ENCODE peak calls at places on chromosome 6, in five cellular contexts. O is mesenchymal stem cell, G is BJ, N is heart right ventricle, S is A549. L is an unnamed sample.

GRCh38 chr6:98946266-98946817 is 1.4 kb downstream of the FBXL4 start:
- DNase-seq in N (no peak), S (no peak), G (no peak), O (peak; percentile 26), L (no peak)

GRCh38 chr6:12506211-12506610 is 210.4 kb upstream of the PHACTR1 start:
- DNase-seq in O (no peak), N (no peak), S (no peak), G (no peak), L (no peak)

GRCh38 chr6:132005177-132005576 is 54.0 kb upstream of the CCN2 start:
- DNase-seq in O (no peak), S (no peak), G (no peak), N (no peak), L (no peak)

GRCh38 chr6:11251553-11252358 is 19.3 kb upstream of the NEDD9 start:
- DNase-seq in S (no peak), G (no peak), O (peak; percentile 68), N (peak; percentile 36), L (peak; percentile 80)

GRCh38 chr6:147448212-147448611 is 60.3 kb upstream of the SAMD5 start:
- DNase-seq in S (no peak), G (no peak), N (no peak), O (no peak), L (no peak)

GRCh38 chr6:3798211-3798909 is 46.8 kb upstream of the PXDC1 start:
- DNase-seq in N (no peak), S (no peak), O (no peak), G (no peak), L (no peak)

GRCh38 chr6:41970436-41970846 is 28.8 kb upstream of the CCND3 start:
- DNase-seq in G (no peak), S (peak; percentile 65), O (peak; percentile 64), N (no peak), L (peak; percentile 11)

GRCh38 chr6:3320238-3320637 is 61.5 kb downstream of the PSMG4 start:
- DNase-seq in S (no peak), O (no peak), N (no peak), G (no peak), L (no peak)

GRCh38 chr6:89281779-89282246 is 33.3 kb downstream of the GABRR2 start:
- DNase-seq in S (peak; percentile 57), O (peak; percentile 22), N (no peak), G (no peak), L (no peak)

GRCh38 chr6:166688901-166689300 is 61.9 kb upstream of the RPS6KA2 start:
- DNase-seq in S (no peak), N (no peak), O (no peak), G (no peak), L (no peak)

GRCh38 chr6:41164551-41164950 is 1.6 kb upstream of the TREM2 start:
- DNase-seq in N (no peak), O (no peak), S (no peak), G (no peak), L (no peak)

GRCh38 chr6:7475081-7475480 is 66.4 kb upstream of the DSP start:
- DNase-seq in G (no peak), N (no peak), O (no peak), S (no peak), L (no peak)

GRCh38 chr6:43076093-43076927 is at the start of gene PTK7:
- DNase-seq in O (peak; percentile 65), S (peak; percentile 28), G (no peak), N (no peak), L (no peak)

GRCh38 chr6:159540152-159540551 is 152.9 kb downstream of the SOD2 start:
- DNase-seq in N (no peak), S (peak; percentile 14), G (no peak), O (no peak), L (no peak)

GRCh38 chr6:118746100-118746874 is 94.9 kb upstream of the CEP85L start:
- DNase-seq in G (no peak), S (no peak), N (no peak), O (no peak), L (peak; percentile 32)

GRCh38 chr6:111800821-111801220 is 72.4 kb downstream of the FYN start:
- DNase-seq in S (no peak), G (no peak), O (no peak), N (no peak), L (no peak)

GRCh38 chr6:127464161-127464880 is 5.1 kb upstream of the KIAA0408 start:
- DNase-seq in N (no peak), G (peak; percentile 42), O (peak; percentile 29), S (no peak), L (peak; percentile 66)

GRCh38 chr6:26349964-26350857 is 14.8 kb upstream of the BTN3A2 start:
- DNase-seq in O (no peak), N (no peak), G (no peak), S (no peak), L (no peak)

GRCh38 chr6:96246563-96246962 is 230.8 kb downstream of the FUT9 start:
- DNase-seq in G (no peak), N (no peak), S (no peak), O (no peak), L (no peak)

GRCh38 chr6:168035661-168036616 is 38.5 kb downstream of the KIF25 start:
- DNase-seq in S (peak; percentile 21), N (no peak), G (no peak), O (peak; percentile 88), L (no peak)

GRCh38 chr6:17032595-17033591 is 69.0 kb upstream of the STMND1 start:
- DNase-seq in O (peak; percentile 94), N (no peak), G (peak; percentile 85), S (peak; percentile 40), L (peak; percentile 77)

GRCh38 chr6:131761061-131761761 is 46.6 kb upstream of the ENPP1 start:
- DNase-seq in G (no peak), S (no peak), O (no peak), N (no peak), L (peak; percentile 54)

GRCh38 chr6:10237284-10238043 is 177.4 kb downstream of the TFAP2A start:
- DNase-seq in S (peak; percentile 78), G (peak; percentile 44), O (no peak), N (no peak), L (no peak)

GRCh38 chr6:110509617-110510231 is 33.3 kb upstream of the SLC22A16 start:
- DNase-seq in S (peak; percentile 66), G (no peak), O (peak; percentile 56), N (no peak), L (peak; percentile 67)

GRCh38 chr6:168877821-168878282 is 375.8 kb downstream of the THBS2 start:
- DNase-seq in G (no peak), O (no peak), S (peak; percentile 13), N (no peak), L (no peak)

GRCh38 chr6:13526718-13527668 is 39.6 kb upstream of the GFOD1 start:
- DNase-seq in O (no peak), S (no peak), N (peak; percentile 31), G (no peak), L (no peak)

GRCh38 chr6:80382796-80383195 is 276.3 kb downstream of the BCKDHB start:
- DNase-seq in O (peak; percentile 26), N (no peak), S (no peak), G (no peak), L (peak; percentile 67)

GRCh38 chr6:1612902-1613301 is 3.2 kb downstream of the FOXC1 start:
- DNase-seq in G (no peak), S (no peak), N (no peak), O (no peak), L (no peak)

GRCh38 chr6:1613631-1614447 is 4.1 kb downstream of the FOXC1 start:
- DNase-seq in G (no peak), N (peak; percentile 47), S (no peak), O (no peak), L (no peak)

GRCh38 chr6:1614767-1615650 is 5.3 kb downstream of the FOXC1 start:
- DNase-seq in N (peak; percentile 26), O (no peak), G (no peak), S (no peak), L (no peak)

GRCh38 chr6:1615651-1616420 is 6.1 kb downstream of the FOXC1 start:
- DNase-seq in S (no peak), G (no peak), O (no peak), N (no peak), L (no peak)

DNA sequence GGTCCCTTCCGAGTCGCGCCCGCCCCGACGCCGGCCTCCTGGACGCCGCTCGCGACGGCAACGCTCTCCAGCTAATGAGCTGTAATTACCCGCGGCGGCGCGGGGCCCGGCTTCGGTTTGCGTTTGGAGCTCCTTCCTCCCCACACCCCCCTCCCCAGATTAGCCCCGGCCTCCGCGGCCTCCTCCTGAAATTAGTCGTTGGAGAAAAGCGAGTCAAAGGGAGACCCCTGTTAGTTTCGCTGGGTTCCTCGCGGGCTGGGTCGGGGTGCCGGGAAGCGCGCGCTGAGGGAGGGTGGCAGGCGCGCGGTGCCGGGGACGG is 4.7 kb downstream of the FOXC1 start:
- DNase-seq in N (no peak), S (no peak), G (no peak), O (no peak), L (no peak)
- H3K4me3 ChIP-seq in N (peak overlapping the region; percentile 62), S (no peak overlapping the region), G (peak overlapping the region; percentile 87), O (peak overlapping the region; percentile 62), L (peak overlapping the region; percentile 61)

GRCh38 chr6:225907-226306 is 66.4 kb upstream of the DUSP22 start:
- DNase-seq in S (no peak), G (no peak), N (no peak), O (no peak), L (no peak)
- H3K4me3 ChIP-seq in S (no peak overlapping the region), G (no peak overlapping the region), N (no peak overlapping the region), O (no peak overlapping the region), L (no peak overlapping the region)

DNA sequence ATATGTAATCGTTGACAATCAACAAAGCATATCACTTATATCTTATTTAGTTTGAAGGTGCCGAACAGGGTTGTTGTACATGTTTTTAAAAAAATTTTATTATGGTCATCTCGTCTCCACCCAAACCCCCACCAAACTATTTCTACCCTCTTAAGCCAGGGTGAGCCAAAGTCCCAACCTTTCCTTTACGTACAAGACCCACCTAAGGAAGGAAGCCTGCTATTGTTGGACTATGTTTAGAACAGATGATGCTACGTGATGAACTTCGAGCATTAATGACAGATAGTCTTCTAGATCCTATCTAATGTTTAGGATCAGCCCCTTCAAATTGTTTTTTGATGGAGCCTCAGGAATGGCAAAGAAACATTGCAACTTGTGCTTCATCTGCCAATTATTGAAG is 44.4 kb downstream of the CLIC5 start:
- DNase-seq in O (no peak), N (no peak), G (no peak), S (no peak), L (no peak)
- H3K4me3 ChIP-seq in O (no peak overlapping the region), N (no peak overlapping the region), G (no peak overlapping the region), S (no peak overlapping the region), L (no peak overlapping the region)

GRCh38 chr6:20746024-20746423 is 211.8 kb downstream of the CDKAL1 start:
- DNase-seq in S (no peak), O (no peak), G (no peak), N (no peak), L (no peak)

GRCh38 chr6:20751293-20751946 is 217.2 kb downstream of the CDKAL1 start:
- DNase-seq in S (no peak), G (peak; percentile 15), O (peak; percentile 65), N (no peak), L (no peak)

GRCh38 chr6:20744911-20745557 is 210.8 kb downstream of the CDKAL1 start:
- DNase-seq in S (no peak), G (no peak), N (no peak), O (no peak), L (no peak)

GRCh38 chr6:20747996-20748395 is 213.7 kb downstream of the CDKAL1 start:
- DNase-seq in N (no peak), G (no peak), S (no peak), O (no peak), L (no peak)

DNA sequence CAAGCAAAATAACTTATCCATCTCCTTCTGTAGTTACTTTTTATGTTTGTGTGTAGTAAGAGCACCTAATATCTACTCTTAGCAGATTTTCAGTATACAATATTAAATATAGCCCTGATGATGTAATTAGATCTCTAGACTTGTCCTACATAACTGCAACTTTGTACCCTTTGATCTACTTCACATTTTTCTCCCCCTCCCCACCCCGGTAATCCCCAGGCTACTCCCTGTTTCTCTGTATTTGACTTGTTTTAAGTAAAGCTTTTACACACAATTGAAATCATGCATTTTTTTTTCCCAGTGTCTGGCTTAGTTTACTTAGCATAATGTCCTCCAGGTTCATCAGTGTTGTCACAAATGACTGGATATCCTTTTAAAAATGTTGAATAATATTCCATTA is 212.5 kb downstream of the CDKAL1 start:
- DNase-seq in N (no peak), S (no peak), O (no peak), G (no peak), L (no peak)
- H3K4me3 ChIP-seq in N (no peak overlapping the region), S (no peak overlapping the region), O (no peak overlapping the region), G (no peak overlapping the region), L (no peak overlapping the region)

L was measured in skeletal muscle cell.